ENCODE peak calls at places on chromosomes 16 and 17, in eight cellular contexts. W is stimulated activated CD4-positive, alpha-beta T cell treated with anti-CD3 and anti-CD28 coated beads, Interleukin-15, amount 100 ng/mL, for 1 hour; B is fibroblast of lung; Z is hypothalamus; V is astrocyte of the hippocampus; A is GM19239; F is foreskin fibroblast; C is GF-D8. Q is an unnamed sample.

GRCh38 chr16:2874584-2875362 is 8.2 kb upstream of the FLYWCH2 start:
- DNase-seq in V (peak), B (peak), W (peak), A (peak), C (peak), Z (peak), F (peak), Q (peak)

GRCh38 chr16:14405611-14406537 is 224.2 kb downstream of the PARN start:
- DNase-seq in Z (no peak), F (no peak), A (peak), B (no peak), C (no peak), W (peak), V (no peak), Q (peak)

GRCh38 chr17:61251939-61252865 is 147.4 kb upstream of the TBX2 start:
- DNase-seq in A (peak), Z (peak), W (no peak), B (peak), C (peak), F (peak), V (peak), Q (peak)

GRCh38 chr17:4728124-4728523 is 3.1 kb upstream of the MED11 start:
- DNase-seq in Z (no peak), C (peak), F (no peak), B (no peak), W (no peak), A (no peak), V (no peak), Q (no peak)

GRCh38 chr16:10076037-10076436 is 106.2 kb downstream of the GRIN2A start:
- DNase-seq in F (no peak), Z (no peak), W (no peak), A (no peak), C (no peak), V (no peak), B (no peak), Q (no peak)

GRCh38 chr17:50059256-50059655 is 3.3 kb downstream of the ITGA3 start:
- DNase-seq in C (no peak), W (no peak), A (no peak), V (peak), F (no peak), Z (no peak), B (no peak), Q (no peak)

GRCh38 chr17:17416400-17417360 is 60.1 kb upstream of the MED9 start:
- DNase-seq in C (no peak), F (peak), A (no peak), B (peak), W (no peak), Z (peak), V (peak), Q (no peak)

GRCh38 chr17:59381716-59382570 is 50.5 kb downstream of the YPEL2 start:
- DNase-seq in Z (peak), A (no peak), B (no peak), V (no peak), W (no peak), F (no peak), C (no peak), Q (no peak)

GRCh38 chr16:77437859-77438258 is 3.0 kb upstream of the ADAMTS18 start:
- DNase-seq in C (no peak), A (no peak), F (no peak), W (no peak), V (peak), Z (no peak), B (no peak), Q (no peak)

GRCh38 chr16:2690852-2691251 is 8.5 kb downstream of the KCTD5 start:
- DNase-seq in B (no peak), Z (no peak), W (no peak), A (no peak), V (no peak), F (no peak), C (no peak), Q (no peak)

GRCh38 chr17:57195790-57196460 is 60.4 kb upstream of the MSI2 start:
- DNase-seq in C (no peak), V (peak), Z (no peak), F (no peak), B (peak), A (no peak), W (no peak), Q (no peak)

GRCh38 chr17:29155235-29155965 is 24.8 kb downstream of the MYO18A start:
- DNase-seq in A (no peak), F (no peak), W (no peak), V (peak), Z (peak), B (peak), C (no peak), Q (peak)

GRCh38 chr17:82383411-82383810 is 11.8 kb downstream of the UTS2R start:
- DNase-seq in Z (no peak), W (no peak), F (no peak), A (no peak), B (no peak), V (no peak), C (no peak), Q (peak)